ENCODE peak calls at places on chromosomes 2 and 18, in eight cellular contexts. D, O, G, S, W, A, X and Y are unnamed samples.

GRCh38 chr18:35203001-35203553 is 37.8 kb upstream of the ZNF397 start:
- DNase-seq in D (no peak), O (no peak), G (no peak), S (no peak), W (no peak), A (peak; percentile 34), X (no peak), Y (no peak)

GRCh38 chr2:58558866-58559265 is 317.7 kb upstream of the FANCL start:
- DNase-seq in D (no peak), O (no peak), G (no peak), S (peak; percentile 17), W (no peak), A (no peak), X (no peak), Y (no peak)

GRCh38 chr2:119290859-119291587 is 67.4 kb downstream of the STEAP3 start:
- DNase-seq in D (peak; percentile 86), O (peak; percentile 66), G (peak; percentile 82), S (peak; percentile 89), W (peak; percentile 17), A (peak; percentile 15), X (peak; percentile 61), Y (peak; percentile 73)

GRCh38 chr2:187994464-187995331 is 297.0 kb upstream of the GULP1 start:
- DNase-seq in D (no peak), O (no peak), G (no peak), S (no peak), W (peak; percentile 25), A (peak; percentile 25), X (peak; percentile 36), Y (no peak)

GRCh38 chr2:11314482-11314881 is 30.0 kb downstream of the ROCK2 start:
- DNase-seq in D (no peak), O (no peak), G (no peak), S (no peak), W (no peak), A (peak; percentile 37), X (peak; percentile 48), Y (no peak)

GRCh38 chr2:135183822-135184221 is 131.7 kb downstream of the RAB3GAP1 start:
- DNase-seq in D (no peak), O (no peak), G (no peak), S (no peak), W (peak; percentile 26), A (peak; percentile 12), X (peak; percentile 33), Y (no peak)

GRCh38 chr18:39786477-39786876 is 2168.6 kb upstream of the PIK3C3 start:
- DNase-seq in D (no peak), O (no peak), G (no peak), S (no peak), W (no peak), A (no peak), X (no peak), Y (no peak)

GRCh38 chr2:143282684-143283083 is 153.5 kb downstream of the ARHGAP15 start:
- DNase-seq in D (no peak), O (no peak), G (no peak), S (peak; percentile 15), W (no peak), A (no peak), X (no peak), Y (no peak)

GRCh38 chr2:162091325-162092007 is 17.5 kb upstream of the DPP4 start:
- DNase-seq in D (no peak), O (peak; percentile 75), G (no peak), S (no peak), W (no peak), A (peak; percentile 19), X (peak; percentile 42), Y (no peak)

GRCh38 chr2:16617282-16618266 is 48.1 kb downstream of the CYRIA start:
- DNase-seq in D (no peak), O (no peak), G (no peak), S (peak; percentile 65), W (peak; percentile 58), A (peak; percentile 44), X (peak; percentile 56), Y (no peak)

GRCh38 chr2:64609229-64609994 is 44.3 kb downstream of the SERTAD2 start:
- DNase-seq in D (peak; percentile 66), O (peak; percentile 85), G (peak; percentile 80), S (peak; percentile 82), W (peak; percentile 40), A (no peak), X (peak; percentile 17), Y (peak; percentile 71)

GRCh38 chr2:241349941-241350340 is 6.1 kb upstream of the FARP2 start:
- DNase-seq in D (no peak), O (no peak), G (no peak), S (no peak), W (no peak), A (no peak), X (no peak), Y (no peak)

GRCh38 chr2:241350530-241350877 is 5.6 kb upstream of the FARP2 start:
- DNase-seq in D (no peak), O (no peak), G (no peak), S (no peak), W (no peak), A (no peak), X (no peak), Y (no peak)

GRCh38 chr2:241351640-241352031 is 4.4 kb upstream of the FARP2 start:
- DNase-seq in D (no peak), O (no peak), G (no peak), S (no peak), W (no peak), A (no peak), X (no peak), Y (no peak)

GRCh38 chr2:241350878-241351639 is 5.0 kb upstream of the FARP2 start:
- DNase-seq in D (no peak), O (no peak), G (no peak), S (no peak), W (no peak), A (no peak), X (no peak), Y (no peak)

DNA sequence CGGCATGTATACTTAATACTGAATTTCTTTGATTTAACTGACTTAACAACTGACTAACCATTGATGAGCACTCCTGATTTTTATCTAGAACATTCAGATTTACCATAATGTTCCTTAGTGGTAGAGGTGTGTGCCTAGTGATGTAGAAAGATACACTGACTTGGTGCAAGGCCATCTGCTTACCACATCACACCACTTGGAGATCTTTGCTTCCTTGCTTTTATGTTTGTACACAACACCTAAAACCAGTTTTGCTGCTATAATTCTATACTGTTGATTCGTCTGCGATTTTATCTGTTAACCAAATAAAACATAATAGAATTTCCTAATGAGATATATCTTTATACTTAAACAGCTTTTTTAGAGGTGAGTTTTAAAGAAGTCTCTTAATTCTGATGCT is 3.9 kb upstream of the FARP2 start:
- DNase-seq in D (no peak), O (no peak), G (no peak), S (no peak), W (no peak), A (no peak), X (no peak), Y (no peak)
- H3K36me3 ChIP-seq in D (peaks cover 7% of the 10 kb centered on the region), O (no peaks in the 10 kb centered on the region), G (no peaks in the 10 kb centered on the region), S (peaks cover 17% of the 10 kb centered on the region), W (peaks cover 12% of the 10 kb centered on the region), A (peaks cover 78% of the 10 kb centered on the region), X (peaks cover 50% of the 10 kb centered on the region), Y (peaks cover 74% of the 10 kb centered on the region)

DNA sequence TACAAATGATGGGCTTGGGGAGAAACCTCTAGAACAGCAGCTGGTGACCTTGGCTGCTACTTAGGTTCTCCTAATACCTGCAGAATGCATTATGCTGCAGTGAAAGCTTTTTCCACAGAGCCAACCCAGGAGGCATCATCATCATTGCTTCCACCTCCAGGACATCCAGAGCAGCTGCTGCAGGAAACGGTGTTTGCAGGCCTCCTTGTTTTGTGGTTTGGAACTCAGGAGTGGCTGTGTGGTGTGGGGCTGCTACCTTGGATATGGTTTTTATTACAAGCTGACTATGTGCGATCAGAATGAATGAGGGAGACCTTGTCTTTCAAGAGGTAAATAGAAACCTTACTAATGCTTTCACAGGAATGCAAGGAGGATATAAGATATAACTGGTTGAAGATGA is 82.9 kb upstream of the MCFD2 start:
- DNase-seq in D (no peak), O (no peak), G (no peak), S (no peak), W (no peak), A (no peak), X (no peak), Y (no peak)
- H3K36me3 ChIP-seq in D (no peaks in the 10 kb centered on the region), O (no peaks in the 10 kb centered on the region), G (no peaks in the 10 kb centered on the region), S (no peaks in the 10 kb centered on the region), W (peaks cover 29% of the 10 kb centered on the region), A (peaks cover 67% of the 10 kb centered on the region), X (peaks cover 45% of the 10 kb centered on the region), Y (peaks cover 43% of the 10 kb centered on the region)

DNA sequence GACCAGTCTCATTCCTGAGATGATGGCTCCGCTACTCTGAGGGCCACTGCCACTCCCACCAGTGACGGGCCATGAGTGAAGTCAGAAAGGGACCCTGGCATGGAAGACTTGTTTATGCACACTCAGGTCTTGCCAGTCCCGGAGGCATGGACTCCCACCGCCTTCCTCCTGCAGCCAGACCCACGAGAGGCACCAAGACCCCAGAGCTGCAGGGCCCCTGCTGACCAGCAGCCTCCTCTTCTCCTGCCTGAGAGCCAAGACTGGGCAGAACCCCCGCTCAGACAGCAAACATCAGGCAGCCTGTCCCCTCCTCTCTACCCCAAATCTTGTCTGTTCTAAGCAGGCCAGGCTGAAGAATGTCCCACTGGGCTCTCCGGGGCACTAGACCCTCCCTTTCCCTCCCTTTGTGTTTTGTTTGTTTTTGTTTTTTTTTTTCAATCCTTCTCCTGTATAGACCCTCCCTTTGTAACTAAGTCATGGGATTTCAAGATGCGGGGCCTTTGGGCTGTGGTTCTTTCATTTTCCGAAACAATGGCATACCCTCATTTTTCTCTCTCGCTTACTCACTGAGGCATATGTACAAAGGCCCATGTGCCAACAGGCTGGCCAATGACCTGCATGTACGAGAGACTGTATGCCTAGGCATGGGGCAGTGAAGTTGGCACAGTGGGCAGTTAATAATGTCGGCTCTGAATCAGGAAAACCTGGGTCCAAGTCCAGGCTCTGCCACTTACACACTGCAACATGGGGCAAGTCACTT is 24.3 kb upstream of the MAPRE3 start:
- DNase-seq in D (no peak), O (no peak), G (no peak), S (peak; percentile 31), W (no peak), A (no peak), X (no peak), Y (no peak)
- H3K36me3 ChIP-seq in D (no peaks in the 10 kb centered on the region), O (no peaks in the 10 kb centered on the region), G (no peaks in the 10 kb centered on the region), S (no peaks in the 10 kb centered on the region), W (no peaks in the 10 kb centered on the region), A (no peaks in the 10 kb centered on the region), X (no peaks in the 10 kb centered on the region), Y (no peaks in the 10 kb centered on the region)

GRCh38 chr2:9887513-9887912 is 44.2 kb downstream of the TAF1B start:
- DNase-seq in D (no peak), O (no peak), G (no peak), S (no peak), W (no peak), A (no peak), X (no peak), Y (no peak)
- H3K36me3 ChIP-seq in D (peaks cover 3% of the 10 kb centered on the region), O (no peaks in the 10 kb centered on the region), G (no peaks in the 10 kb centered on the region), S (peaks cover 13% of the 10 kb centered on the region), W (peaks cover 5% of the 10 kb centered on the region), A (peaks cover 12% of the 10 kb centered on the region), X (peaks cover 7% of the 10 kb centered on the region), Y (peaks cover 35% of the 10 kb centered on the region)

GRCh38 chr2:112656679-112657078 is 10.9 kb downstream of the SLC20A1 start:
- DNase-seq in D (no peak), O (no peak), G (no peak), S (no peak), W (no peak), A (no peak), X (no peak), Y (no peak)
- H3K36me3 ChIP-seq in D (peaks cover 30% of the 10 kb centered on the region), O (no peaks in the 10 kb centered on the region), G (peaks cover 12% of the 10 kb centered on the region), S (peaks cover 19% of the 10 kb centered on the region), W (peaks cover 14% of the 10 kb centered on the region), A (peaks cover 93% of the 10 kb centered on the region), X (peaks cover 49% of the 10 kb centered on the region), Y (peaks cover 91% of the 10 kb centered on the region)